ENCODE peak calls at places on chromosomes 5 and 9, in ten cellular contexts. N, E, D, F, P, A, I, V, W and Q are unnamed samples.

GRCh38 chr5:170296036-170296934 is 1.3 kb downstream of the LCP2 start:
- DNase-seq in V (no peak), N (no peak), A (no peak), P (no peak), W (no peak), I (peak), D (no peak), F (no peak), E (no peak), Q (no peak)

GRCh38 chr5:29587806-29588205 is 1605.7 kb upstream of the CDH6 start:
- DNase-seq in I (no peak), P (no peak), F (no peak), W (no peak), V (no peak), N (no peak), A (no peak), D (no peak), E (no peak), Q (no peak)

GRCh38 chr9:5857928-5858327 is 25.0 kb upstream of the ERMP1 start:
- DNase-seq in N (no peak), V (no peak), W (no peak), F (no peak), A (no peak), D (no peak), E (no peak), I (no peak), P (no peak), Q (no peak)

GRCh38 chr9:115880221-115880620 is 273.4 kb upstream of the PAPPA start:
- DNase-seq in N (no peak), F (no peak), I (no peak), V (no peak), E (no peak), W (no peak), P (no peak), A (no peak), D (no peak), Q (no peak)

GRCh38 chr9:130493476-130493875 is 48.7 kb downstream of the ASS1 start:
- DNase-seq in F (no peak), P (no peak), A (no peak), E (no peak), N (no peak), V (no peak), W (no peak), I (no peak), D (no peak), Q (no peak)

GRCh38 chr5:142753114-142753764 is 16.9 kb upstream of the ARHGAP26 start:
- DNase-seq in D (peak), P (peak), A (no peak), V (peak), I (no peak), E (no peak), N (peak), W (no peak), F (peak), Q (peak)

GRCh38 chr5:115930630-115931337 is 31.5 kb upstream of the LVRN start:
- DNase-seq in E (no peak), A (no peak), D (no peak), V (no peak), I (no peak), F (no peak), N (no peak), P (no peak), W (no peak), Q (no peak)

GRCh38 chr9:127776195-127776918 is 2.1 kb downstream of the SH2D3C start:
- DNase-seq in W (peak), I (peak), P (no peak), E (no peak), D (no peak), N (peak), F (no peak), A (no peak), V (no peak), Q (peak)

GRCh38 chr5:94396687-94397086 is 221.7 kb downstream of the KIAA0825 start:
- DNase-seq in V (no peak), E (no peak), P (no peak), D (no peak), A (no peak), W (no peak), F (no peak), N (no peak), I (no peak), Q (no peak)
- H3K27ac ChIP-seq in V (no peak), E (no peak), P (no peak), D (no peak), A (no peak), W (no peak), F (no peak), N (no peak), I (no peak), Q (no peak)

DNA sequence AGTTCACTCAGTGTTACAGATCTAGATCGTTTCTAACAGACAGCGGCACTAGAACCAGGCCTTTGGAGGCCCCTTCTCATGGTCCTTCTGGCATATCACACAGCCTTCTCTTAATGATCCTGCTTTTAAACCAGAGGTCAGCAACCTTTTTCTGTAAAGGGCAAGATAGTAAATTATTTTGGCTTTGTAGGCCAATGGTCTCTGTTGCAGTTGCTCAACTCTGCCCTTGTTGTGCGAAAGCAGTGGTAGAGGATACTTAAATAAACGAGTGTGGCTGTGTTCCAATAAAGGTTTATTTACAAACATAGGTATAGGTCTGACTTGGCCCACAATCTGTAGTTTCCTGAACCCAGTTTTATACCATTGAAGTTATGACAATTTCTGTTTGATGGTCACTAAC is 47.3 kb upstream of the CD180 start:
- DNase-seq in A (no peak), D (no peak), E (no peak), V (no peak), W (no peak), N (no peak), P (no peak), F (no peak), I (no peak), Q (no peak)
- H3K27ac ChIP-seq in A (no peak), D (no peak), E (no peak), V (no peak), W (no peak), N (peak), P (no peak), F (no peak), I (no peak), Q (no peak)

DNA sequence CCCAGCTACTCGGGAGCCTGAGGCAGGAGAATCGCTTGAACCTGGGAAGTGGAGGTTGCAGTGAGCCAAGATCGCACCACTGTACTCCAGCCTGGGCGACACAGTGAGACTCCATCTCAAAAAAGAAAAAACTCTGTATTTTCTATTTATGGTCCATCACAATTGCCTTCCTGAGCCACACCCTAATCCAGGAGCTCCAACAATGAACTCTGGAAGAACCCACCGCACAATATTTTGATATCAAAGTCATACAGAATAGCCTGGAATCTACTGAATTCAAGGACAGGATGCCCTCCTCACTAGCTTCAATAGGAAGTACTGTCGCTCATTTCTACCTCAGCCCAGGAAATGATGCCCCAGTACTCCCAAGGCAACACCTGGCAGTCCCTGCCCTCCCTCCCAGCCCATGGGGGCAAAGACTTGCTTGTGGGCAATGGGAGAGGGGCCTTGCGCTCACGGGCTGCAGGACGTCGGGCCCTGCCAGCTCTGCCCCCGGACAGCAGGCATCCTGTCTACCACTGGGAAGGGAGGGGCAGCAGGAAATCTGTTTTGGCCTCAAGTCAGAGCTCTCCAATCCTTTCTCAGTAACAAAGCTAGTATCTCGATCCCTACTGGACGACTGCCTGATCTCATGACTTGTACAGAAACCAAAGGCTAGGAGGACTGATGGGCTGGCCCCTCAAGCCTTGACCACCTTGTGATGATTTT is 19.7 kb downstream of the UBAC1 start:
- DNase-seq in I (no peak), W (no peak), E (no peak), N (no peak), P (no peak), A (no peak), V (no peak), F (no peak), D (no peak), Q (no peak)
- H3K27ac ChIP-seq in I (no peak), W (no peak), E (no peak), N (peak), P (no peak), A (no peak), V (no peak), F (peak), D (no peak), Q (no peak)

DNA sequence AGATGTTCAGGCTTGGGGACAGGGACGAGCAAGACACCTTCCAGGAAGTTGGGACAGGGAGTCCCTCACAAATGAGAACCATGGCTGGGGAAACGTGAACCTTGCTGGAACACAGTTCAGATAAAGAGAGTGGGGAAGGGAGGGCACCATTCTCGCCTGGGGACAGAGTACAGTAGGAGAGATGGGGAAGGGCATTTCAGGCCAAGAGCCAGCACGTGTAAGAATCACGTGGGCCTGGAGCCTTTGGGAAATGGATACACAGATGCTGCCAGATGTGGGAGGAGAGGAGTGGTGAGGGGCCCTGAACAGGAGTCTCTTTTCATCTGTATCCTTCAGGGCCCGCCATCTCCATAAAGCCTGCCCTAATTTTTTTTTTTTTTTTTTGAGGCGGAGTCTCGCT is 13.7 kb downstream of the CLTB start:
- DNase-seq in V (peak), I (no peak), E (no peak), N (no peak), P (no peak), D (no peak), W (no peak), A (no peak), F (no peak), Q (no peak)
- H3K27ac ChIP-seq in V (no peak), I (no peak), E (no peak), N (no peak), P (no peak), D (no peak), W (no peak), A (no peak), F (no peak), Q (no peak)

DNA sequence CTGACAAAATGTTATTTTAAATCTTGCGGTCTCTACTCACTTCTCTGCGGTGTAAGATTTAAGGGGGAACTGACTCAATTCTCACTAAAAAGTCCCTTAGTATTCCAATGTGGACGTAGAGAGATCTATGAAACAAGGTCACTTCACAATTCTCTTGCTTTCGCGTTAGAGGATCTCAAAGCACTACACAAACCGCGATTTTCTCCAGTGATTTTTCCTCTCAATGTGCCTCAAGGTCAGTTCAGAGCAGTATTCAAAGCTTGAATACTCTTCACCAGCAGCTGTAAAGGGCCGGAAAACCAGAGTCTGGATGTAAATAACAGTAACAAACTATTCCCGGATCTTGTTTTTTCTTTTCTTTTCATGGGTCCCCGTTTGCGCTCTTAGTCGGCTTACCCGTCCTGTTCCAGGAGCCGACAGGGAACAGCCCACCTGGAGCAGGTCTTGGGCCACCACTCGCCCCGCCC is 128.2 kb downstream of the TMEM161B start:
- DNase-seq in F (no peak), N (peak), D (no peak), P (no peak), W (no peak), V (no peak), I (no peak), E (peak), A (peak), Q (peak)
- H3K27ac ChIP-seq in F (no peak), N (no peak), D (no peak), P (no peak), W (no peak), V (peak), I (no peak), E (no peak), A (peak), Q (no peak)

GRCh38 chr5:77305921-77306320 is 95.4 kb downstream of the PDE8B start:
- DNase-seq in F (no peak), D (no peak), P (no peak), I (no peak), A (no peak), E (no peak), V (peak), N (no peak), W (no peak), Q (no peak)
- H3K27ac ChIP-seq in F (no peak), D (no peak), P (no peak), I (no peak), A (peak), E (no peak), V (peak), N (no peak), W (no peak), Q (no peak)

GRCh38 chr5:139749242-139749641 is 46.4 kb upstream of the PSD2 start:
- DNase-seq in N (no peak), D (no peak), P (peak), V (no peak), F (no peak), E (no peak), I (no peak), W (no peak), A (no peak), Q (no peak)
- H3K27ac ChIP-seq in N (no peak), D (no peak), P (no peak), V (no peak), F (no peak), E (no peak), I (no peak), W (no peak), A (no peak), Q (no peak)